ENCODE peak calls at places on chromosome 10, in ten cellular contexts. B is left cardiac atrium; I is HuH-7.5; J is activated CD4-positive, CD25-positive, alpha-beta regulatory T cell; Y is fibroblast of the aortic adventitia; Z is GM12891; M is NCI-H345; V is HT1080; W is anterior cingulate cortex; F is H7. D is an unnamed sample.

GRCh38 chr10:12337973-12338372 is 11.4 kb upstream of the CAMK1D start:
- DNase-seq in B (no peak), I (no peak), J (no peak), Y (no peak), Z (no peak), M (no peak), V (no peak), W (no peak), F (no peak), D (no peak)

GRCh38 chr10:112852308-112852707 is 97.7 kb upstream of the TCF7L2 start:
- DNase-seq in B (no peak), I (no peak), J (no peak), Y (no peak), Z (no peak), M (no peak), V (no peak), W (peak; percentile 6), F (no peak), D (no peak)

GRCh38 chr10:70652761-70653657 is 19.3 kb upstream of the ADAMTS14 start:
- DNase-seq in B (peak; percentile 71), I (no peak), J (no peak), Y (peak; percentile 98), Z (no peak), M (no peak), V (peak; percentile 86), W (no peak), F (no peak), D (peak; percentile 97)

GRCh38 chr10:33680036-33680435 is 345.6 kb upstream of the NRP1 start:
- DNase-seq in B (no peak), I (no peak), J (no peak), Y (no peak), Z (no peak), M (no peak), V (no peak), W (no peak), F (no peak), D (no peak)

GRCh38 chr10:28853195-28853594 is 175.9 kb downstream of the BAMBI start:
- DNase-seq in B (no peak), I (no peak), J (no peak), Y (no peak), Z (no peak), M (no peak), V (no peak), W (no peak), F (no peak), D (no peak)

GRCh38 chr10:93352638-93353383 is 129.3 kb downstream of the MYOF start:
- DNase-seq in B (no peak), I (peak; percentile 48), J (no peak), Y (peak; percentile 72), Z (no peak), M (peak; percentile 21), V (peak; percentile 36), W (no peak), F (peak; percentile 66), D (peak; percentile 41)

GRCh38 chr10:132450825-132451505 is 54.0 kb downstream of the PWWP2B start:
- DNase-seq in B (no peak), I (no peak), J (no peak), Y (no peak), Z (no peak), M (no peak), V (no peak), W (no peak), F (peak; percentile 80), D (no peak)

GRCh38 chr10:73408061-73408460 is 5.8 kb downstream of the ANXA7 start:
- DNase-seq in B (no peak), I (no peak), J (no peak), Y (no peak), Z (no peak), M (no peak), V (peak; percentile 62), W (no peak), F (no peak), D (no peak)

GRCh38 chr10:90642650-90643049 is 215.2 kb downstream of the HTR7 start:
- DNase-seq in B (no peak), I (no peak), J (no peak), Y (peak; percentile 76), Z (no peak), M (no peak), V (no peak), W (no peak), F (no peak), D (no peak)

GRCh38 chr10:14578060-14578952 is 196.4 kb downstream of the FAM107B start:
- DNase-seq in B (peak; percentile 65), I (no peak), J (no peak), Y (peak; percentile 45), Z (no peak), M (no peak), V (peak; percentile 30), W (no peak), F (no peak), D (no peak)

GRCh38 chr10:78196964-78197363 is 163.3 kb downstream of the RPS24 start:
- DNase-seq in B (no peak), I (no peak), J (no peak), Y (peak; percentile 68), Z (no peak), M (no peak), V (peak; percentile 17), W (no peak), F (no peak), D (peak; percentile 88)

GRCh38 chr10:114629083-114629823 is 28.8 kb downstream of the ABLIM1 start:
- DNase-seq in B (no peak), I (no peak), J (no peak), Y (no peak), Z (no peak), M (no peak), V (no peak), W (no peak), F (no peak), D (no peak)

GRCh38 chr10:74923556-74923955 is 97.2 kb downstream of the KAT6B start:
- DNase-seq in B (no peak), I (no peak), J (no peak), Y (no peak), Z (no peak), M (no peak), V (peak; percentile 18), W (no peak), F (no peak), D (no peak)

GRCh38 chr10:89891006-89891405 is 189.6 kb downstream of the KIF20B start:
- DNase-seq in B (no peak), I (no peak), J (no peak), Y (no peak), Z (no peak), M (no peak), V (no peak), W (no peak), F (no peak), D (no peak)

GRCh38 chr10:124534231-124534798 is 72.7 kb downstream of the LHPP start:
- DNase-seq in B (no peak), I (no peak), J (no peak), Y (peak; percentile 30), Z (no peak), M (no peak), V (no peak), W (peak; percentile 45), F (peak; percentile 85), D (no peak)

GRCh38 chr10:8049151-8049873 is 5.2 kb upstream of the GATA3 start:
- DNase-seq in B (no peak), I (peak; percentile 72), J (no peak), Y (no peak), Z (no peak), M (no peak), V (no peak), W (no peak), F (peak; percentile 90), D (no peak)

GRCh38 chr10:8424555-8425201 is 370.2 kb downstream of the GATA3 start:
- DNase-seq in B (no peak), I (no peak), J (no peak), Y (no peak), Z (no peak), M (no peak), V (no peak), W (no peak), F (no peak), D (no peak)